ENCODE peak calls at places on chromosomes 3 and 15, in eight cellular contexts. One of them, this sample, is unnamed.

GRCh38 chr3:186138272-186138981 is 29.5 kb upstream of the ETV5 start:
- DNase-seq in OCI-LY7: no peak
- DNase-seq in keratinocyte: no peak
- DNase-seq in coronary artery: peak
- DNase-seq in CD8-positive, alpha-beta T cell: no peak
- DNase-seq in colonic mucosa: no peak
- DNase-seq in esophagus squamous epithelium: no peak
- DNase-seq in endodermal cell: peak
- DNase-seq in this sample: no peak

GRCh38 chr3:71658131-71658530 is 67.1 kb downstream of the EIF4E3 start:
- DNase-seq in endodermal cell: no peak
- DNase-seq in esophagus squamous epithelium: no peak
- DNase-seq in keratinocyte: peak
- DNase-seq in OCI-LY7: no peak
- DNase-seq in CD8-positive, alpha-beta T cell: no peak
- DNase-seq in coronary artery: peak
- DNase-seq in colonic mucosa: peak
- DNase-seq in this sample: peak

GRCh38 chr3:14424711-14425573 is 22.5 kb downstream of the SLC6A6 start:
- DNase-seq in colonic mucosa: no peak
- DNase-seq in keratinocyte: no peak
- DNase-seq in coronary artery: no peak
- DNase-seq in endodermal cell: no peak
- DNase-seq in esophagus squamous epithelium: no peak
- DNase-seq in OCI-LY7: no peak
- DNase-seq in CD8-positive, alpha-beta T cell: peak
- DNase-seq in this sample: peak

GRCh38 chr3:31213869-31214486 is 318.7 kb upstream of the STT3B start:
- DNase-seq in colonic mucosa: peak
- DNase-seq in CD8-positive, alpha-beta T cell: no peak
- DNase-seq in esophagus squamous epithelium: no peak
- DNase-seq in OCI-LY7: peak
- DNase-seq in coronary artery: no peak
- DNase-seq in keratinocyte: no peak
- DNase-seq in endodermal cell: no peak
- DNase-seq in this sample: no peak

GRCh38 chr3:47996440-47996839 is 19.8 kb downstream of the MAP4 start:
- DNase-seq in endodermal cell: no peak
- DNase-seq in colonic mucosa: no peak
- DNase-seq in coronary artery: no peak
- DNase-seq in OCI-LY7: no peak
- DNase-seq in CD8-positive, alpha-beta T cell: no peak
- DNase-seq in esophagus squamous epithelium: no peak
- DNase-seq in keratinocyte: no peak
- DNase-seq in this sample: no peak

GRCh38 chr15:63996794-63997357 is 49.4 kb downstream of the DAPK2 start:
- DNase-seq in coronary artery: no peak
- DNase-seq in keratinocyte: no peak
- DNase-seq in endodermal cell: no peak
- DNase-seq in esophagus squamous epithelium: no peak
- DNase-seq in colonic mucosa: no peak
- DNase-seq in OCI-LY7: no peak
- DNase-seq in CD8-positive, alpha-beta T cell: no peak
- DNase-seq in this sample: no peak

GRCh38 chr3:129399895-129400357 is 28.5 kb downstream of the EFCAB12 start:
- DNase-seq in OCI-LY7: no peak
- DNase-seq in keratinocyte: no peak
- DNase-seq in coronary artery: no peak
- DNase-seq in colonic mucosa: no peak
- DNase-seq in CD8-positive, alpha-beta T cell: no peak
- DNase-seq in esophagus squamous epithelium: no peak
- DNase-seq in endodermal cell: no peak
- DNase-seq in this sample: no peak

GRCh38 chr3:34213481-34213880 is 415.1 kb downstream of the PDCD6IP start:
- DNase-seq in endodermal cell: no peak
- DNase-seq in colonic mucosa: no peak
- DNase-seq in coronary artery: no peak
- DNase-seq in CD8-positive, alpha-beta T cell: no peak
- DNase-seq in keratinocyte: no peak
- DNase-seq in OCI-LY7: no peak
- DNase-seq in esophagus squamous epithelium: no peak
- DNase-seq in this sample: no peak

GRCh38 chr3:194843543-194843942 is 157.9 kb downstream of the FAM43A start:
- DNase-seq in coronary artery: no peak
- DNase-seq in colonic mucosa: no peak
- DNase-seq in endodermal cell: no peak
- DNase-seq in CD8-positive, alpha-beta T cell: no peak
- DNase-seq in keratinocyte: no peak
- DNase-seq in OCI-LY7: no peak
- DNase-seq in esophagus squamous epithelium: no peak
- DNase-seq in this sample: no peak

GRCh38 chr3:186283096-186283495 is 78.9 kb downstream of the DGKG start:
- DNase-seq in esophagus squamous epithelium: no peak
- DNase-seq in endodermal cell: no peak
- DNase-seq in CD8-positive, alpha-beta T cell: no peak
- DNase-seq in coronary artery: no peak
- DNase-seq in OCI-LY7: no peak
- DNase-seq in colonic mucosa: no peak
- DNase-seq in keratinocyte: no peak
- DNase-seq in this sample: no peak

GRCh38 chr15:70636540-70637165 is 126.7 kb downstream of the UACA start:
- DNase-seq in OCI-LY7: no peak
- DNase-seq in esophagus squamous epithelium: no peak
- DNase-seq in keratinocyte: no peak
- DNase-seq in CD8-positive, alpha-beta T cell: no peak
- DNase-seq in coronary artery: no peak
- DNase-seq in endodermal cell: peak
- DNase-seq in colonic mucosa: no peak
- DNase-seq in this sample: no peak

GRCh38 chr15:86935841-86936240 is 856.2 kb downstream of the AGBL1 start:
- DNase-seq in endodermal cell: peak
- DNase-seq in keratinocyte: no peak
- DNase-seq in colonic mucosa: no peak
- DNase-seq in OCI-LY7: no peak
- DNase-seq in esophagus squamous epithelium: no peak
- DNase-seq in coronary artery: no peak
- DNase-seq in CD8-positive, alpha-beta T cell: no peak
- DNase-seq in this sample: no peak

GRCh38 chr3:129614927-129615363 is 8.5 kb upstream of the PLXND1 start:
- DNase-seq in keratinocyte: no peak
- DNase-seq in endodermal cell: no peak
- DNase-seq in colonic mucosa: peak
- DNase-seq in coronary artery: no peak
- DNase-seq in OCI-LY7: no peak
- DNase-seq in esophagus squamous epithelium: no peak
- DNase-seq in CD8-positive, alpha-beta T cell: no peak
- DNase-seq in this sample: peak

GRCh38 chr3:49724586-49724985 is 835 bp upstream of the GMPPB start:
- DNase-seq in CD8-positive, alpha-beta T cell: no peak
- DNase-seq in OCI-LY7: peak
- DNase-seq in keratinocyte: no peak
- DNase-seq in esophagus squamous epithelium: no peak
- DNase-seq in colonic mucosa: no peak
- DNase-seq in coronary artery: peak
- DNase-seq in endodermal cell: peak
- DNase-seq in this sample: no peak

GRCh38 chr3:133954961-133955360 is 59.3 kb upstream of the RAB6B start:
- DNase-seq in colonic mucosa: no peak
- DNase-seq in coronary artery: no peak
- DNase-seq in CD8-positive, alpha-beta T cell: no peak
- DNase-seq in endodermal cell: no peak
- DNase-seq in OCI-LY7: no peak
- DNase-seq in esophagus squamous epithelium: no peak
- DNase-seq in keratinocyte: no peak
- DNase-seq in this sample: no peak

GRCh38 chr3:42102569-42102968 is 11.4 kb downstream of the TRAK1 start:
- DNase-seq in keratinocyte: no peak
- DNase-seq in esophagus squamous epithelium: no peak
- DNase-seq in OCI-LY7: no peak
- DNase-seq in colonic mucosa: no peak
- DNase-seq in coronary artery: no peak
- DNase-seq in CD8-positive, alpha-beta T cell: no peak
- DNase-seq in endodermal cell: no peak
- DNase-seq in this sample: no peak

GRCh38 chr3:159726231-159726964 is 262.2 kb upstream of the IL12A start:
- DNase-seq in endodermal cell: no peak
- DNase-seq in esophagus squamous epithelium: no peak
- DNase-seq in CD8-positive, alpha-beta T cell: no peak
- DNase-seq in OCI-LY7: no peak
- DNase-seq in colonic mucosa: no peak
- DNase-seq in keratinocyte: peak
- DNase-seq in coronary artery: no peak
- DNase-seq in this sample: no peak

GRCh38 chr3:99505646-99506269 is 132.6 kb upstream of the COL8A1 start:
- DNase-seq in endodermal cell: no peak
- DNase-seq in OCI-LY7: no peak
- DNase-seq in keratinocyte: peak
- DNase-seq in esophagus squamous epithelium: no peak
- DNase-seq in coronary artery: no peak
- DNase-seq in CD8-positive, alpha-beta T cell: no peak
- DNase-seq in colonic mucosa: peak
- DNase-seq in this sample: peak

GRCh38 chr3:119388577-119388976 is 74.8 kb downstream of the TMEM39A start:
- DNase-seq in coronary artery: no peak
- DNase-seq in esophagus squamous epithelium: no peak
- DNase-seq in keratinocyte: no peak
- DNase-seq in OCI-LY7: no peak
- DNase-seq in endodermal cell: no peak
- DNase-seq in colonic mucosa: no peak
- DNase-seq in CD8-positive, alpha-beta T cell: no peak
- DNase-seq in this sample: no peak
- TF ChIP-seq CTCF in coronary artery: no peak
- TF ChIP-seq CTCF in esophagus squamous epithelium: no peak
- TF ChIP-seq CTCF in keratinocyte: no peak
- TF ChIP-seq CTCF in OCI-LY7: peak
- TF ChIP-seq CTCF in endodermal cell: peak
- TF ChIP-seq CTCF in colonic mucosa: no peak
- TF ChIP-seq CTCF in CD8-positive, alpha-beta T cell: no peak
- TF ChIP-seq CTCF in this sample: peak

DNA sequence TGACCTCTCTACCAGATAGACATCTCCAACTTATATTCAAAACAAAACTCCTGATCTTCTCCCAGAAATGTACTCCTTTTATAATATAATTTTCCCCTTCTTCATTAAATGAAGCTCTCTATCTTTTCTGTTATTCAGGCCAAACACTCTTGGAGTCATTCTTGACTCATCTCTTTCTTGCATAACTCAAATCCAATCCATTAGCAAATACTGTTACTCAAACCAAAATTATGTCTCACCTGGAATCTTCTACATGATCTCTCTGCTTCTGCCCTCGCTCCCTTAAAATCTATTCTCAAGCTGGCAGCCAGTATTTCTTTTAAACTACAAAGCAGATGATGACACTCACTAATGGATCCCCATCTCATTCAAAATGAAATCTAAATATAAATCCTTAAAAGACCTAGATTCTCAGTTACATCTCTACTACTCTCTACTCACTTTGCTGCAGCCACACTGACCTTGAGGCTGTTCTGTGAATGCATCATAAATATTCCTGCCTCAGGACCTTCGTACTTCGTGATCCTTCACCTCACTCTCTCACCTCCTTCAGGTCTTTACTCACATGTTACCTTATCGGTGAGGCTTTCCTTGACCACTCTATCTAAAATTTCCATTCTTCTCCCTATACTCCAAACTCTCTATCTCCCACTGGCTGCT is 160.9 kb downstream of the TBC1D5 start:
- DNase-seq in endodermal cell: no peak
- DNase-seq in colonic mucosa: no peak
- DNase-seq in keratinocyte: no peak
- DNase-seq in OCI-LY7: no peak
- DNase-seq in esophagus squamous epithelium: no peak
- DNase-seq in CD8-positive, alpha-beta T cell: no peak
- DNase-seq in coronary artery: no peak
- DNase-seq in this sample: no peak
- H3K27ac ChIP-seq in endodermal cell: no peak
- H3K27ac ChIP-seq in colonic mucosa: no peak
- H3K27ac ChIP-seq in keratinocyte: peak
- H3K27ac ChIP-seq in OCI-LY7: no peak
- H3K27ac ChIP-seq in esophagus squamous epithelium: no peak
- H3K27ac ChIP-seq in CD8-positive, alpha-beta T cell: no peak
- H3K27ac ChIP-seq in coronary artery: no peak
- H3K27ac ChIP-seq in this sample: no peak

DNA sequence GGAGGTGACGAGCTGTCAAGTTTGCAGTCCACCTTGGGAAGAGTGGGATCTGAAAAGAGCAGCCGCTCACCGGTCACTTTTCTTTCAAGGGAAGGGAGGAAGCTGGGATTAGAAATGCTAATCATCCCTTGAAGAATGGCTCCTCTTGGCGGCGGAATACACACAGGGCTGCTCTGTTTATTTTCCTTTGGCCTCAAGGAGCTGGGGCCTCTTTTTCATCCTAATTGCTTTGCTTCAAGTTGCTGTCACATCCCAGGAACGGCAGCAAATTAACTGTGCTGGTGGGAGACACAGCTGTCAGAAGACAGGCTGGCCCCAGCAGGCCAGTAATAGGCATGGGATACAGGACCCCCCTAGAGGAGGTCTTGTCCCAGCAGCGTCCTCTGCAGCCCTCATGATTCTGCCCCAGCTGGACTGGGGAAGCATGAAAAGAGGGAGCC is 6.7 kb downstream of the KBTBD13 start:
- DNase-seq in endodermal cell: peak
- DNase-seq in keratinocyte: no peak
- DNase-seq in coronary artery: no peak
- DNase-seq in colonic mucosa: no peak
- DNase-seq in OCI-LY7: no peak
- DNase-seq in esophagus squamous epithelium: no peak
- DNase-seq in CD8-positive, alpha-beta T cell: no peak
- DNase-seq in this sample: peak
- TF ChIP-seq CTCF in endodermal cell: peak
- TF ChIP-seq CTCF in keratinocyte: no peak
- TF ChIP-seq CTCF in coronary artery: no peak
- TF ChIP-seq CTCF in colonic mucosa: no peak
- TF ChIP-seq CTCF in OCI-LY7: no peak
- TF ChIP-seq CTCF in esophagus squamous epithelium: peak
- TF ChIP-seq CTCF in CD8-positive, alpha-beta T cell: no peak
- TF ChIP-seq CTCF in this sample: no peak

DNA sequence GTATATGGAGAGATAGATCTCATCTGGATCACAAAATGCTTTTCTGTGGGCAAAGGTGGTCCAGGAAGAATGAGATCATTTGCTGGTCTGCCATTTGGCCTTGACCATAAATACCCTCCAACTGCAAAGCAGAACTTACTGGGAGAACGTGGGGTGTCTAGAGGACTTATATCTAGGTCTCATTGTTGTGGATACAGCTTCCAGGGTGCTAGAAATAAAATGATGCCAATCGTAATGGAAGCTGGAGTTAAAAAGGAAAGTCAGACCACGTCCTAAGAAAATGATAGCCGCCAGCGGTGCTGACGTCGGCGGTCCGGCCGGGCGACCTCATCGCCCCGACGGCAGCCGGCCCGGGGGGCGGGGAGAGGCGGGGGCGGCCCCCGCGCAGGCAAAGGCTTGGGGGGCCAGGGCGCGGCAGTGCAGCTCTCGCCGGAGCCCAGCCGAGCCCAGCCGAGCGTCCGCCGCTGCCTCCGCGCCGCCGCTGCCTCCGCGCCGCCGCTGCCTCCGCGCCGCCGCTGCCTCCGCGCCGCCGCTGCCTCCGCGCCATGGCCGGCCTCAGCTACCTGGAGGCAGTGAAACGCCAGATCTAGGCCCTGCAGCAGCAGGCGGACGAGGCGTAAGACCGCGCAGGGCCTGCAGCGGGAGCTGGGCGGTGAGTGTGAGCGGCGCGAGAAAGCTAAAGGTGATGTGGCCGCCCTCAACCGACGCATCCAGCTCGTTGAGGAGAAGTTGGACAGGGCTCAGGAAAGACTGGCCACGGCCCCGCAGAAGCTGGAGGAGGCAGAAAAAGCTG is 89.5 kb downstream of the EOMES start:
- DNase-seq in CD8-positive, alpha-beta T cell: peak
- DNase-seq in colonic mucosa: peak
- DNase-seq in OCI-LY7: no peak
- DNase-seq in esophagus squamous epithelium: peak
- DNase-seq in endodermal cell: peak
- DNase-seq in coronary artery: peak
- DNase-seq in keratinocyte: no peak
- DNase-seq in this sample: peak
- H3K27ac ChIP-seq in CD8-positive, alpha-beta T cell: peak
- H3K27ac ChIP-seq in colonic mucosa: peak
- H3K27ac ChIP-seq in OCI-LY7: no peak
- H3K27ac ChIP-seq in esophagus squamous epithelium: peak
- H3K27ac ChIP-seq in endodermal cell: no peak
- H3K27ac ChIP-seq in coronary artery: peak
- H3K27ac ChIP-seq in keratinocyte: peak
- H3K27ac ChIP-seq in this sample: peak